ENCODE peak calls at places on chromosomes 12 and 14, in eight cellular contexts. Z, G, V, O, H, W, P and R are unnamed samples.

GRCh38 chr14:69848156-69848555 is 31.1 kb upstream of the SMOC1 start:
- DNase-seq in H (no peak), Z (no peak), P (no peak), O (no peak), V (peak; percentile 58), G (no peak), W (no peak), R (no peak)

GRCh38 chr14:90023176-90023896 is 38.5 kb upstream of the KCNK13 start:
- DNase-seq in Z (no peak), P (no peak), G (no peak), W (no peak), V (no peak), H (no peak), O (no peak), R (no peak)

GRCh38 chr12:116037941-116038837 is 239.3 kb downstream of the MED13L start:
- DNase-seq in W (no peak), G (no peak), H (no peak), P (no peak), V (no peak), Z (no peak), O (no peak), R (no peak)

GRCh38 chr12:44317651-44318126 is 481.8 kb downstream of the TMEM117 start:
- DNase-seq in Z (no peak), V (peak; percentile 30), O (no peak), G (peak; percentile 9), H (no peak), W (no peak), P (no peak), R (no peak)

GRCh38 chr12:131773582-131774221 is 54.5 kb upstream of the MMP17 start:
- DNase-seq in G (no peak), O (no peak), V (no peak), P (no peak), Z (no peak), W (no peak), H (no peak), R (peak; percentile 63)

GRCh38 chr12:75505706-75506312 is 5.6 kb downstream of the KRR1 start:
- DNase-seq in W (no peak), Z (no peak), G (no peak), P (no peak), H (peak; percentile 28), O (no peak), V (peak; percentile 9), R (no peak)

GRCh38 chr12:113092478-113093408 is 36.2 kb downstream of the DTX1 start:
- DNase-seq in O (no peak), Z (peak; percentile 59), W (no peak), H (no peak), V (no peak), G (peak; percentile 24), P (no peak), R (peak; percentile 51)

GRCh38 chr14:36420288-36420687 is 99.7 kb downstream of the NKX2-1 start:
- DNase-seq in O (no peak), H (no peak), W (no peak), G (peak; percentile 26), Z (no peak), P (no peak), V (no peak), R (no peak)

GRCh38 chr12:8894986-8895385 is 19.3 kb upstream of the PHC1 start:
- DNase-seq in P (no peak), Z (no peak), V (no peak), W (no peak), G (no peak), H (no peak), O (no peak), R (no peak)

GRCh38 chr12:117470804-117471203 is 109.4 kb upstream of the NOS1 start:
- DNase-seq in G (no peak), H (no peak), Z (no peak), P (no peak), O (no peak), W (no peak), V (no peak), R (no peak)

GRCh38 chr14:96237641-96238040 is 18.4 kb upstream of the BDKRB1 start:
- DNase-seq in G (no peak), W (no peak), P (no peak), O (no peak), H (no peak), Z (no peak), V (no peak), R (no peak)

GRCh38 chr14:68791078-68791983 is 1.5 kb downstream of the ZFP36L1 start:
- DNase-seq in O (no peak), V (no peak), Z (peak; percentile 59), W (no peak), H (no peak), P (no peak), G (no peak), R (no peak)

GRCh38 chr14:106530423-106531107 is 1004.2 kb downstream of the TMEM121 start:
- DNase-seq in W (no peak), G (no peak), P (no peak), H (peak; percentile 44), O (no peak), V (peak; percentile 5), Z (no peak), R (peak; percentile 68)

GRCh38 chr14:51564460-51564859 is 87.2 kb upstream of the FRMD6 start:
- DNase-seq in H (no peak), W (no peak), V (no peak), P (no peak), Z (no peak), G (no peak), O (no peak), R (no peak)

GRCh38 chr14:57182760-57183503 is 85.8 kb downstream of the EXOC5 start:
- DNase-seq in W (no peak), P (no peak), O (no peak), H (no peak), V (peak; percentile 15), G (peak; percentile 27), Z (no peak), R (no peak)

GRCh38 chr14:53814371-53814770 is 142.3 kb downstream of the BMP4 start:
- DNase-seq in Z (no peak), V (no peak), P (no peak), H (no peak), W (no peak), O (no peak), G (no peak), R (no peak)

GRCh38 chr12:1527789-1528188 is 66.6 kb downstream of the FBXL14 start:
- DNase-seq in W (no peak), V (no peak), Z (no peak), H (no peak), G (no peak), P (no peak), O (no peak), R (no peak)

GRCh38 chr14:24274101-24274543 is 2.7 kb upstream of the RABGGTA start:
- DNase-seq in Z (no peak), G (no peak), W (no peak), H (peak; percentile 63), V (no peak), O (peak; percentile 15), P (no peak), R (no peak)

GRCh38 chr14:105400016-105400415 is 1.7 kb downstream of the TEX22 start:
- DNase-seq in V (no peak), P (no peak), O (no peak), H (no peak), G (no peak), Z (peak; percentile 41), W (no peak), R (no peak)
- H3K4me1 ChIP-seq in V (peaks cover 26% of the 10 kb centered on the region), P (peaks cover 31% of the 10 kb centered on the region), O (peaks cover 14% of the 10 kb centered on the region), H (peaks cover 28% of the 10 kb centered on the region), G (peaks cover 7% of the 10 kb centered on the region), Z (no peaks in the 10 kb centered on the region), W (peaks cover 9% of the 10 kb centered on the region), R (peaks cover 30% of the 10 kb centered on the region)

DNA sequence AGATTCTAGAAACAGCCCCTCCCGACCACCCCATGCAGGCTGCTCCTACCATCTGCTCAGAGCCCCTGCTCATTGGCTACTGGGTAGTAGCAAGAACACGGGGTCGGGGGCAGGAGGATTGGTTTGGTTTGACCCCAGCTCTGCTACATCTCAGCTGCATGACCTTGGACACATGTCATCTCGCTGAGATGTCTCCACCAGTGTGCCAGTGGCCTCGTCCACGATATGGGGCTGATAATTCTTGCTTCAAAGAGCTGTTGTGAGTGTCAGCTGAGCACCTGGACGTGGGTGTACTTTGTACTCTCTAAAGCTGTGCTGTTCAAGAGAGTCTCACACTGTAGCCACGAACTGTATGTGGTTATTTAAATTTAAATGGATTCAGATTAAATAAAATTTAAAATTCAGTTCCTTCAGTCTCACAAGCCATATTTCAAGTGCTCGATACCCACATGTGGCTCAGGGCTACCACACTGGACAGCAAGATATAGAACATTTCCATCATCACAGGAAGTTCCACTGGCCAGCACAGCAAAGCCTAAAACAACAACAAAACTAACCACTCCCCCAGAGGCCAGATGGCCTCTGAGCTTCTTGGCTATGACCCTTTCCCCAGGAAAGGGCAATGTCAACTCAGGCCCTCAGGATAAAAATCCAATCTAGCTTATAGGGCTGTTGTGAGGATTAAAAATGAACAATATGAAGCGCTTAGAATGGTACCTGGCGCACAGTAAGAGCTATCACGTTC is 18.6 kb downstream of the LTBP2 start:
- DNase-seq in P (no peak), G (no peak), Z (no peak), H (no peak), V (peak; percentile 28), W (no peak), O (no peak), R (no peak)
- H3K4me1 ChIP-seq in P (no peaks in the 10 kb centered on the region), G (no peaks in the 10 kb centered on the region), Z (peaks cover 12% of the 10 kb centered on the region), H (no peaks in the 10 kb centered on the region), V (peaks cover 33% of the 10 kb centered on the region), W (peaks cover 58% of the 10 kb centered on the region), O (no peaks in the 10 kb centered on the region), R (no peaks in the 10 kb centered on the region)

GRCh38 chr12:66602483-66603143 is 76.3 kb downstream of the GRIP1 start:
- DNase-seq in V (no peak), H (no peak), Z (no peak), O (no peak), P (no peak), W (no peak), G (no peak), R (no peak)

GRCh38 chr12:66603458-66603857 is 75.4 kb downstream of the GRIP1 start:
- DNase-seq in Z (no peak), G (no peak), H (no peak), P (no peak), W (no peak), V (no peak), O (no peak), R (no peak)

GRCh38 chr12:66600805-66601392 is 78.0 kb downstream of the GRIP1 start:
- DNase-seq in P (no peak), V (no peak), G (no peak), Z (no peak), W (no peak), H (no peak), O (no peak), R (no peak)

GRCh38 chr12:66598081-66598480 is 80.8 kb downstream of the GRIP1 start:
- DNase-seq in W (no peak), G (no peak), V (no peak), P (no peak), H (no peak), Z (no peak), O (no peak), R (no peak)

GRCh38 chr12:66603981-66604380 is 74.9 kb downstream of the GRIP1 start:
- DNase-seq in O (no peak), P (no peak), W (no peak), H (no peak), G (no peak), Z (no peak), V (no peak), R (no peak)
- H3K4me1 ChIP-seq in O (no peaks in the 10 kb centered on the region), P (no peaks in the 10 kb centered on the region), W (no peaks in the 10 kb centered on the region), H (no peaks in the 10 kb centered on the region), G (no peaks in the 10 kb centered on the region), Z (no peaks in the 10 kb centered on the region), V (no peaks in the 10 kb centered on the region), R (peaks cover 8% of the 10 kb centered on the region)

DNA sequence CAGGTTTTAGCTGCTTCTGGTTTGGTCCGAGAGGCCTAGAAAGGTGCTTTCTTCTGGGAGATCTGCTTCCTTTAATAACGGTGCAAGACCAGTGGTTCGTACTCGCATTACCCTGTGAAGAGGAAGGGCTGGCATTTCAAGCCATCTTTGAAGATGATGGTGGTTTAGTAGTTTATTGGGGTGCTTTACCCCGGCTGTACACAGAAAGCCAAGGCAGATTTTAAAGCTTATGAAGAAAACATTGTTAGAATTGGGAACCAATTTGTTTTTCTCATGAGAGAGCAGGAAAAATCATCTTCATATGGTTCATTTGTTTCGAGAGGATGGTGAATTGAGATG is 3.6 kb downstream of the CCND2 start:
- DNase-seq in H (no peak), O (no peak), P (no peak), Z (no peak), G (no peak), W (no peak), V (no peak), R (no peak)
- H3K4me1 ChIP-seq in H (peaks cover 71% of the 10 kb centered on the region), O (peaks cover 55% of the 10 kb centered on the region), P (peaks cover 67% of the 10 kb centered on the region), Z (no peaks in the 10 kb centered on the region), G (peaks cover 61% of the 10 kb centered on the region), W (peaks cover 33% of the 10 kb centered on the region), V (peaks cover 47% of the 10 kb centered on the region), R (peaks cover 26% of the 10 kb centered on the region)